ENCODE peak calls at places on chromosomes 13 and 19, in four cellular contexts. E, U, F and Q are unnamed samples.

GRCh38 chr13:34458756-34459462 is 483.2 kb upstream of the NBEA start:
- DNase-seq in E (no peak), F (no peak), U (no peak), Q (no peak)

GRCh38 chr19:495440-496332 is 600 bp upstream of the MADCAM1 start:
- DNase-seq in F (peak; percentile 98), U (no peak), E (peak; percentile 66), Q (peak; percentile 84)

GRCh38 chr19:29121684-29122083 is 91.3 kb downstream of the UQCRFS1 start:
- DNase-seq in F (peak; percentile 80), E (peak; percentile 44), U (no peak), Q (peak; percentile 32)

GRCh38 chr13:80547885-80548284 is 207.0 kb upstream of the SPRY2 start:
- DNase-seq in F (no peak), E (peak; percentile 39), U (no peak), Q (no peak)

GRCh38 chr19:51690359-51691121 is 2.6 kb upstream of the SPACA6 start:
- DNase-seq in U (no peak), F (peak; percentile 84), E (peak; percentile 94), Q (peak; percentile 84)

GRCh38 chr13:80704369-80704768 is 363.4 kb upstream of the SPRY2 start:
- DNase-seq in F (no peak), U (no peak), E (no peak), Q (peak; percentile 7)

GRCh38 chr19:49853852-49854849 is 3.2 kb downstream of the PTOV1 start:
- DNase-seq in E (no peak), U (no peak), F (no peak), Q (no peak)

GRCh38 chr19:15829277-15829770 is 13.9 kb upstream of the OR10H1 start:
- DNase-seq in F (no peak), U (no peak), E (no peak), Q (no peak)

GRCh38 chr13:50275392-50276063 is 260.3 kb downstream of the KCNRG start:
- DNase-seq in E (no peak), U (no peak), F (no peak), Q (no peak)

GRCh38 chr13:94822356-94822755 is 110.0 kb upstream of the SOX21 start:
- DNase-seq in U (no peak), E (no peak), F (no peak), Q (no peak)

GRCh38 chr13:110498327-110498726 is 63.2 kb downstream of the RAB20 start:
- DNase-seq in U (no peak), E (no peak), F (no peak), Q (no peak)

GRCh38 chr13:102816633-102817032 is 17.7 kb downstream of the BIVM start:
- DNase-seq in U (no peak), E (no peak), F (no peak), Q (no peak)

GRCh38 chr13:101639711-101640110 is 187.2 kb downstream of the ITGBL1 start:
- DNase-seq in F (no peak), U (no peak), E (no peak), Q (no peak)

GRCh38 chr13:87094646-87095045 is 576.5 kb upstream of the SLITRK5 start:
- DNase-seq in U (no peak), E (peak; percentile 21), F (no peak), Q (no peak)

GRCh38 chr19:13428352-13428751 is 77.9 kb downstream of the CACNA1A start:
- DNase-seq in F (peak; percentile 54), E (peak; percentile 64), U (no peak), Q (peak; percentile 19)

GRCh38 chr19:33484226-33484774 is 37.3 kb downstream of the PEPD start:
- DNase-seq in E (peak; percentile 4), U (no peak), F (no peak), Q (no peak)

GRCh38 chr19:4454952-4455738 is 2.4 kb downstream of the UBXN6 start:
- DNase-seq in F (no peak), U (no peak), E (peak; percentile 91), Q (no peak)

GRCh38 chr13:109918179-109918651 is 131.8 kb upstream of the IRS2 start:
- DNase-seq in F (no peak), E (no peak), U (no peak), Q (no peak)

GRCh38 chr13:48158290-48158689 is 63.4 kb upstream of the MED4 start:
- DNase-seq in E (no peak), F (no peak), U (peak; percentile 30), Q (no peak)

GRCh38 chr19:8241646-8242045 is 32.5 kb downstream of the CERS4 start:
- DNase-seq in U (no peak), F (no peak), E (no peak), Q (no peak)

GRCh38 chr19:39587496-39587895 is 14.8 kb upstream of the LGALS13 start:
- DNase-seq in U (no peak), E (no peak), F (no peak), Q (no peak)

GRCh38 chr19:18418725-18419194 is 438 bp upstream of the SSBP4 start:
- DNase-seq in U (no peak), F (no peak), E (peak; percentile 76), Q (no peak)

GRCh38 chr19:18416778-18417249 is 2.4 kb upstream of the SSBP4 start:
- DNase-seq in E (peak; percentile 97), F (peak; percentile 86), U (no peak), Q (peak; percentile 92)

GRCh38 chr19:18418034-18418724 is 1.0 kb upstream of the SSBP4 start:
- DNase-seq in E (peak; percentile 74), F (no peak), U (no peak), Q (no peak)

GRCh38 chr19:18419195-18419698 is at the start of gene SSBP4:
- DNase-seq in E (peak; percentile 93), U (no peak), F (peak; percentile 87), Q (peak; percentile 97)

DNA sequence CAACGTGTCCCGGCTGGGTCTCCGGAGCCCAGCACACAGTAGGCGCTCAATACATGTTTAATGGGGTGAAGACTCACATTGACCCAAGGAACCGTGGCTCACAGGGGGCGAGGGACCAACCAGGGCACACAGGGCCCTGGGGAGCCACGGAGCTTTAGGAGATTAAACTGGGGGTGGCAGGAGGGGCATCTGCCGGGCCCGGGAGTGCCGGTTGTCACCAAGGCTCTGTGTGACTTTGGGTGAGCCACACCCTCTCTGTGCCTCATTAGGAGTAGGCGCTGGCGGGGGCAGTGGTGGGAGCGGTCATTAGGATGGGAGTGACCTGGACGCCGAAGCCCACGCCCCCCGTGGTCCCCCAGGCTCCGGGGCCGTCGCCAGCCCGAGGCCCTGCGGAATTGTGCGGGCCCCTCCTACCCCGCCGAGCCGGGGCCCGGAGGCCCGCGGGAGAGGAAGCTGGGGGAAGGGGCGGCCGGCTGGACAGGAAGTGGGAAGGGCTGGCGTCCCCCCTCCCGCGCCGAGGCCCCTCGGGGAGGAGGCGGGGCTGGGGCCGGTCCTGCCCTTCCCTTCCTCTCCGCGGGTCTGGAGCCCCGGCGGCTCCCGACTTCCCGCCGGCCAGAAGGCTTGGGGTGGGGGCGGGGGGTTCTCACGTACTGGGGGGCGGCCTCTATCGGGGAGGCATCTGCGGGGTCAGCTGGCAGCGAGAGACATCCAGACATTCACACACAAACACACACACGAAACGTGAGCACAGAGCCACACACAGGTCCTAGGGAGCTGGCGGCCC is 1.8 kb upstream of the SSBP4 start:
- DNase-seq in E (peak; percentile 94), F (peak; percentile 85), U (no peak), Q (peak; percentile 91)
- H3K4me1 ChIP-seq in E (peaks cover 91% of the 10 kb centered on the region), F (no peaks in the 10 kb centered on the region), U (peaks cover 62% of the 10 kb centered on the region), Q (peaks cover 44% of the 10 kb centered on the region)

DNA sequence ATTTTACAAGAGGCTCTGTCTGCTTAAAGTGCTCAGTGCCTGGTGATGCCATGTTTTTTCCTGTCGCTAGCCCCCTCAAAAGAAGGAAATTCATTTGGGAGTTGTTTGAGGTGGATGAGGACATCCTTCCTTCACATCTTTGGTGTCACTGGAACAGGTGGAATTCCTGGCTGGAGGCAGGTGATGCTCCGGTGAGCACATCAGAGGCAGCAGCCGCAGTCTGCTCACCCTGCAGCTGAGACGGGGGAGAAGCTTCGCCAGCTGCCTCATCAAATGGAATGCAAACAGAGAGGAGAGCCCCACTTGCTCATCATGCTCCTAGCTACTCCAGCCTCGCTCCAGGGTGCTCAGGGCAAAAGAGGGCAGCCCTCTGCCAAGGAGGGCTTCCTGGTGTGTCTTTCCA is 74.1 kb upstream of the UBL3 start:
- DNase-seq in F (no peak), E (no peak), U (no peak), Q (no peak)
- TF ChIP-seq NRF1 in F (no peak), E (no peak), U (no peak), Q (no peak)

GRCh38 chr19:42242071-42242511 is 311 bp downstream of the GSK3A start:
- DNase-seq in U (no peak), F (no peak), E (peak; percentile 35), Q (peak; percentile 59)

GRCh38 chr19:42242512-42243409 is at the start of gene GSK3A:
- DNase-seq in U (peak; percentile 98), E (peak; percentile 99), F (peak; percentile 94), Q (peak; percentile 92)

GRCh38 chr19:42246143-42246868 is 3.9 kb upstream of the GSK3A start:
- DNase-seq in F (peak; percentile 77), U (no peak), E (peak; percentile 65), Q (peak; percentile 74)

GRCh38 chr19:42246869-42247630 is 4.6 kb upstream of the GSK3A start:
- DNase-seq in F (no peak), E (peak; percentile 40), U (no peak), Q (no peak)

DNA sequence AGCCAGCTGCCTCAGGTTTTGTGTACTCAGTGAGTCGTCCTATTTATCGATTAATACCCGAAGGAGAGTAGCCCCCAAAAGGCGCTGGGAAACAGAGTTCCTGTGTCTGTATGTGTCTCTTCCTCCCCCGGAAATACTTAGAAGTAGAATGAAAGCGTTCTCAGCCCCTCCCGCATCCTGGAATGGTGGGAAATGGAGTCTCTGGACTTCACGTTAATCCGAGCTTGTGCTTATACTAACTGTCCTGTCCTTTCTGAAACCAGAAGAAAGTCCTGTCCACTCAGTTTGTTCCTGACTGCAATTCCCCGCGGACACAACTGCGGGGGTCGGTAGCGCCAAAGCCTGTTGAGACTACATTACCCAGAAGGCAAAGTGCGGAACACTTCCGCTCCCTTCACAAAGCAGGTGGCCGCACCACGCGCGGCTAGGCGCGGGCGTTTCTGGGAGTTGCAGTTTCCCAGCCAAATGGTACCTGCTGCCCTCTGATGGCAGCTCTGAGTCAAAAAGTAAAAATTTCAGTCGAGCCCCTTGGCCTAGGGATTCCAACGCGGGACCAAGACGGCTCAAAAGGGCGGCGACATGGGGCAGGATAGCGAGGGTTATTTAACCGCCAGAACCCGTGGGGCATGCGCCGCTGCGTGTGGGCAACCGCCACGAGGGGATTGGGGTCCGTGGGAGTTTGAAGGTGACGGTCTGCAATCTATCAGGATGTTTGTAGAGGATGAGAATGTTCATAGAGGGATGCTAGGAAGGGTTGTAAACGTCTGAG is 2.2 kb upstream of the GSK3A start:
- DNase-seq in E (peak; percentile 98), U (peak; percentile 85), F (peak; percentile 92), Q (peak; percentile 83)
- TF ChIP-seq EP300 in E (peak; percentile 4), U (no peak), F (no peak), Q (peak; percentile 17)

GRCh38 chr13:104987621-104988020 is 1547.8 kb downstream of the EFNB2 start:
- DNase-seq in E (no peak), F (no peak), U (no peak), Q (no peak)

GRCh38 chr13:104980571-104980970 is 1554.9 kb downstream of the EFNB2 start:
- DNase-seq in E (no peak), U (no peak), F (no peak), Q (no peak)

GRCh38 chr13:104979281-104979680 is 1556.2 kb downstream of the EFNB2 start:
- DNase-seq in F (no peak), E (no peak), U (no peak), Q (no peak)

DNA sequence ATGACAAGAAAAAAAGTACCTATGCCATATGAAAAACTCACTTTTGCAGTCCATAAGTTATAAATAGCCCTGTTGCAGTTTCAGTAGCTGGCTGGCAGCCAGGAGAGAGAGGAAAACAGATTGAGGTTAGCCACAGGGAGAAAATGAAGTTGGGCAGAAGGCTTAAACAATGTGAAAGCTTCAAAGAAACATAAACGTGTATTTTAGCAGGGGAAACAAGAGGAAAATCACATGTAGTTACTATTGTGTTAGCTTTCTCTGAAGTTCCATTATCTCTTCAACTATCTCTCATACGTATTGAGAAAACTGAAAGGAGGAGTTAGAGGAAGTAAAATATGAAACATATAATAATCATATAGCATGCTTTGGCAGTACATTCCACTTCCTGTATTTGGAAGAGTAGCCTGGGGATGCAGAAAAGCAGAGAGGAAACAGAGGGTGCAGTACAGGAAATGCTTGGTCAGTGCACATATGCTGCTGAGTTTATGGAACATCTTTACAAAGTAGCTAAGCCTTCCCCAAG is 1551.1 kb downstream of the EFNB2 start:
- DNase-seq in E (no peak), U (peak; percentile 92), F (no peak), Q (peak; percentile 8)
- H3K4me1 ChIP-seq in E (no peaks in the 10 kb centered on the region), U (peaks cover 24% of the 10 kb centered on the region), F (no peaks in the 10 kb centered on the region), Q (peaks cover 2% of the 10 kb centered on the region)